ENCODE peak calls at places on chromosomes 7 and 10, in eight cellular contexts. N is stomach, V is SK-N-SH, O is GM12878, R is HepG2, U is upper lobe of left lung, A is esophagus muscularis mucosa, Z is H1. P is an unnamed sample.

GRCh38 chr10:117741524-117741923 is 199.0 kb downstream of the EMX2 start:
- DNase-seq in N (no peak), V (no peak), O (no peak), R (no peak), U (no peak), A (no peak), Z (no peak), P (no peak)

GRCh38 chr10:31657471-31657844 is 271.2 kb downstream of the ARHGAP12 start:
- DNase-seq in N (no peak), V (no peak), O (no peak), R (no peak), U (no peak), A (no peak), Z (no peak), P (no peak)

GRCh38 chr10:125823663-125824251 is 411 bp downstream of the BCCIP start:
- DNase-seq in N (no peak), V (peak), O (no peak), R (no peak), U (peak), A (no peak), Z (no peak), P (no peak)

GRCh38 chr7:72099784-72100183 is 312.4 kb downstream of the CALN1 start:
- DNase-seq in N (no peak), V (no peak), O (no peak), R (no peak), U (no peak), A (no peak), Z (no peak), P (no peak)

GRCh38 chr10:70274643-70275042 is 9.2 kb downstream of the NPFFR1 start:
- DNase-seq in N (no peak), V (no peak), O (no peak), R (no peak), U (no peak), A (no peak), Z (no peak), P (no peak)

GRCh38 chr7:70134029-70134445 is 535.8 kb downstream of the AUTS2 start:
- DNase-seq in N (no peak), V (peak), O (no peak), R (no peak), U (no peak), A (no peak), Z (no peak), P (no peak)

GRCh38 chr7:104900525-104900924 is 113.5 kb upstream of the KMT2E start:
- DNase-seq in N (no peak), V (no peak), O (no peak), R (peak), U (no peak), A (no peak), Z (no peak), P (no peak)

GRCh38 chr7:85554294-85554877 is 367.5 kb upstream of the SEMA3D start:
- DNase-seq in N (no peak), V (peak), O (no peak), R (peak), U (no peak), A (no peak), Z (no peak), P (no peak)

GRCh38 chr10:110919349-110919931 is at the start of gene SHOC2:
- DNase-seq in N (peak), V (peak), O (no peak), R (no peak), U (peak), A (no peak), Z (peak), P (peak)

GRCh38 chr7:113799896-113800295 is 118.9 kb downstream of the PPP1R3A start:
- DNase-seq in N (no peak), V (no peak), O (peak), R (no peak), U (no peak), A (no peak), Z (no peak), P (no peak)

GRCh38 chr7:28564755-28565374 is 152.5 kb downstream of the CREB5 start:
- DNase-seq in N (no peak), V (no peak), O (no peak), R (no peak), U (no peak), A (no peak), Z (no peak), P (no peak)

GRCh38 chr7:136179154-136179553 is 202.0 kb upstream of the MTPN start:
- DNase-seq in N (no peak), V (no peak), O (no peak), R (no peak), U (no peak), A (no peak), Z (no peak), P (no peak)

GRCh38 chr10:103835121-103836045 is 20.0 kb downstream of the SH3PXD2A start:
- DNase-seq in N (no peak), V (no peak), O (no peak), R (no peak), U (no peak), A (peak), Z (no peak), P (peak)

GRCh38 chr10:107814865-107815487 is 650.5 kb upstream of the SORCS1 start:
- DNase-seq in N (peak), V (peak), O (peak), R (peak), U (no peak), A (no peak), Z (peak), P (peak)

GRCh38 chr7:67743501-67743900 is 746.9 kb downstream of the TYW1 start:
- DNase-seq in N (no peak), V (no peak), O (no peak), R (no peak), U (no peak), A (no peak), Z (no peak), P (no peak)

GRCh38 chr10:90919683-90920574 is 958 bp downstream of the ANKRD1 start:
- DNase-seq in N (no peak), V (no peak), O (no peak), R (no peak), U (no peak), A (no peak), Z (no peak), P (no peak)

GRCh38 chr7:117825132-117825531 is 48.1 kb downstream of the CTTNBP2 start:
- DNase-seq in N (no peak), V (no peak), O (no peak), R (no peak), U (no peak), A (no peak), Z (no peak), P (no peak)

GRCh38 chr10:71761105-71761511 is 12.2 kb downstream of the VSIR start:
- DNase-seq in N (no peak), V (no peak), O (no peak), R (no peak), U (no peak), A (no peak), Z (no peak), P (no peak)

GRCh38 chr10:46326066-46326465 is 39.3 kb downstream of the ANTXRL start:
- DNase-seq in N (no peak), V (no peak), O (no peak), R (no peak), U (no peak), A (no peak), Z (no peak), P (no peak)

DNA sequence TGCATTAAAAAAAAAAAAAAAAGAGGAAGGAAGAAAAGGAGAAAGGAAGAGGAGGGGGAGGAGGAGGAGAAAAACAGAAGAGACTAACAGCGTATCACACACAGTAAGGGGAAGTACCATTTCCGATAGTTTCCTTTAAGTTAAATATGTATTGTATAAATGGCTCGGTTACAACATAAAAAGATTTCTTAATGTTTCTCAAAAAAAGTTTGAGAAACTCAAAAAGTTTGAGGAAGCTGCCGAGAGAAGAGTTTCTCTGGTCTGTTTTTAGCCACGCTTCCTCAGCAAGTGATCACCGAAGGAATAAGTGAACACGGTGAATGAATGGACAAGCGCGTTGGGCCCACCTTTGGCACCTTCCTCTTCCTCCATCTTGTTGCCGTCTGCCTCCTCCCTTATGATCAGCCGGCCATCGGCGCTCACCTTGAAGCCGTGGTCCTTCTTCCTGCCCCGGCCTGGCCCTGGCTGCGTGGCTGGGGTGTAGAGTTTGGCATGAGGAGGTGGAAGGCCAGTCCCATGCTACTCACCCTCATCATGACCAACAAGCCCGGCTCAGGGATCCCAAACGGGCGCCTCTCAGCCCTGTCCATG is 31.3 kb upstream of the FRAT2 start:
- DNase-seq in N (no peak), V (no peak), O (no peak), R (no peak), U (peak), A (no peak), Z (no peak), P (no peak)
- TF ChIP-seq POLR2AphosphoS5 in N (no peak), V (no peak), O (no peak), R (no peak), U (peak), A (no peak), Z (no peak), P (no peak)

GRCh38 chr10:86959737-86960002 is 1.3 kb downstream of the SNCG start:
- DNase-seq in N (no peak), V (no peak), O (no peak), R (no peak), U (no peak), A (no peak), Z (no peak), P (no peak)

GRCh38 chr10:86958831-86959736 is 685 bp downstream of the SNCG start:
- DNase-seq in N (no peak), V (peak), O (no peak), R (peak), U (peak), A (no peak), Z (peak), P (no peak)

GRCh38 chr10:86956841-86957448 is 470 bp downstream of the MMRN2 start:
- DNase-seq in N (no peak), V (peak), O (no peak), R (no peak), U (no peak), A (no peak), Z (peak), P (no peak)

GRCh38 chr10:86957471-86958108 is at the start of gene MMRN2:
- DNase-seq in N (no peak), V (no peak), O (no peak), R (no peak), U (peak), A (no peak), Z (no peak), P (no peak)

GRCh38 chr10:86958109-86958830 is at the start of gene SNCG:
- DNase-seq in N (peak), V (no peak), O (no peak), R (no peak), U (peak), A (no peak), Z (peak), P (no peak)
- H3K4me3 ChIP-seq in N (peak), V (no peak), O (no peak), R (peak), U (peak), A (peak), Z (no peak), P (no peak)

GRCh38 chr7:141073641-141074161 is at the start of gene TMEM178B:
- DNase-seq in N (no peak), V (peak), O (no peak), R (no peak), U (peak), A (no peak), Z (peak), P (no peak)
- TF ChIP-seq EP300 in N (no peak), V (no peak), O (no peak), R (no peak), U (no peak), A (no peak), Z (no peak), P (no peak)

GRCh38 chr7:74283858-74284447 is 5.3 kb upstream of the CLIP2 start:
- DNase-seq in N (no peak), V (no peak), O (no peak), R (no peak), U (no peak), A (no peak), Z (no peak), P (no peak)
- TF ChIP-seq POLR2AphosphoS5 in N (no peak), V (no peak), O (no peak), R (no peak), U (no peak), A (no peak), Z (no peak), P (no peak)

DNA sequence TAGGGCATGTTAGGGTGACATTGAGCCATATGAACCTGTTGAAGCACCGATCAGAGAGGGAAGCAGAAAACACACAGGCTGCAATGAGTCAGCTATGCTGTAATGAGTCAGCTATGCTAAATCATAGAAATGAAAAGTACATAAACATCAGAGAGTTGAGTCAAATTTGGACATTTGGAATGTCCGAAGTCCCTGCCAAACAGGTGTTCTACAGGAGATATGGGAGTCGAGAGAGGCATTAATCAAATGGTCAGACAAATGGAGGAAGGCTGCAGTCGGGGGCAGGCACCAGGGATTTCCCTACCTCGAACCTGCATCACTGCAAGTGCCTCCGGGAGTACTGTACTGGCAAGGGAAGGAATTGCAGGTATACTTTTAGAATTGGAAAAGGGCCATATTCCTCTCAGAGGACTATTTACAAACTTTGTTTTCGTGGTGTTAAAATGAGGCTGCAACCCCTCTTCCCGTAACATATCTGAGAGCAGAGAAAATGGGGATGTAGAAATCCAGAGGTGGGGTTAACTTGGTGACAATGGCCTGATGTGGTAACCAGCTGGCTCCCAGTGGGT is 8.8 kb upstream of the ZC3HAV1 start:
- DNase-seq in N (no peak), V (no peak), O (peak), R (peak), U (no peak), A (no peak), Z (no peak), P (no peak)
- H3K4me3 ChIP-seq in N (no peak), V (no peak), O (peak), R (peak), U (no peak), A (no peak), Z (no peak), P (no peak)

GRCh38 chr7:34838329-34838728 is 180.3 kb downstream of the NPSR1 start:
- DNase-seq in N (no peak), V (no peak), O (no peak), R (no peak), U (no peak), A (no peak), Z (no peak), P (no peak)
- TF ChIP-seq EP300 in N (no peak), V (no peak), O (no peak), R (no peak), U (no peak), A (no peak), Z (no peak), P (no peak)

GRCh38 chr10:97572214-97572989 is at the start of gene ANKRD2:
- DNase-seq in N (peak), V (peak), O (no peak), R (peak), U (peak), A (no peak), Z (peak), P (peak)
- TF ChIP-seq POLR2AphosphoS5 in N (no peak), V (no peak), O (no peak), R (no peak), U (peak), A (peak), Z (no peak), P (no peak)

GRCh38 chr7:151754142-151754590 is 122.7 kb downstream of the PRKAG2 start:
- DNase-seq in N (peak), V (peak), O (no peak), R (peak), U (peak), A (no peak), Z (peak), P (peak)

GRCh38 chr7:151756866-151757265 is 120.0 kb downstream of the PRKAG2 start:
- DNase-seq in N (no peak), V (no peak), O (no peak), R (no peak), U (no peak), A (no peak), Z (no peak), P (no peak)

GRCh38 chr7:151754688-151755130 is 122.2 kb downstream of the PRKAG2 start:
- DNase-seq in N (no peak), V (no peak), O (no peak), R (no peak), U (peak), A (no peak), Z (no peak), P (no peak)

GRCh38 chr7:151756076-151756731 is 120.7 kb downstream of the PRKAG2 start:
- DNase-seq in N (no peak), V (no peak), O (no peak), R (no peak), U (peak), A (no peak), Z (no peak), P (peak)

DNA sequence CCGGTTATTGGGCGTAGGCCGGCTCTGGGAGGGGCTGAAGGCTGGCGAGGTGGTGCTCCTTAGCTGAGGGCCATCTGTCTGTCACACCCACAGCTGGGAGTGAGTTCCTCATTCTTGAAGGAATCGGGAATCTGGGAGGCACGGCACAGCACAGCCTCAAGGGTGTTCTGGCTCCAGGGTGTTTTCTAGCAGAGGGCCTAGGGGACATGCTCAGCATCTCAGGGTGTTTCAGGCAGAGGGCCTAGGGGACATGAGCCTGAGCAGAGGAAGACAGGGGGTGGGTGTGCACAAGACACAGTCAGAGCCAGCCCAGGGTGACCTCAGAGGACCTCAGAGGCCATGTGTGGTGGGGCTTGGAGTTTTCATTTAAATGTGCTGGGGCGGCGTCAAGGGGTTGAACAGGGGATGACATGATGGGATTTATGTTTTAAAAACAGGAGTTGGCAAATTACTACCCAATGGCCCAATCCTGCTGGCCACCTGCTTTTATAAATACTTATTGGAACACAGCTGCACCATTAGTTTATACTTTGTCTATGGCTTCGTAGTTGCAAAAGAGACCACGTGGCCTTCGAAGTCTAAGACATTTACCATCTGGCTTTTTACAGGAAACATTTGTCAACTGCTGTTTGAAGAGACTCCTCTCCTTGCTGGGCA is 121.7 kb downstream of the PRKAG2 start:
- DNase-seq in N (no peak), V (no peak), O (no peak), R (no peak), U (no peak), A (peak), Z (no peak), P (peak)
- H3K4me3 ChIP-seq in N (no peak), V (no peak), O (no peak), R (no peak), U (no peak), A (no peak), Z (no peak), P (no peak)

DNA sequence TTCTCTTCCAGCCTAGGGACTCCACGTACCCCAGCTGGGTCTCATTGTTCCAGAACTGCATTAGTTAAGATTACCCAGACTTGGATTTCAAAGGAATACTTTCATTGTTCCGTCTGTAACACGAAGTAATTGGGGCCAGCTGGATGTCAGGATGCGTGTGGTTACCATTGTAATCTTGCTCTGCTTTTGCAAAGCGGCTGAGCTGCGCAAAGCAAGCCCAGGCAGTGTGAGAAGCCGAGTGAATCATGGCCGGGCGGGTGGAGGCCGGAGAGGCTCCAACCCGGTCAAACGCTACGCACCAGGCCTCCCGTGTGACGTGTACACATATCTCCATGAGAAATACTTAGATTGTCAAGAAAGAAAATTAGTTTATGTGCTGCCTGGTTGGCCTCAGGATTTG is 21.0 kb downstream of the LRRC17 start:
- DNase-seq in N (peak), V (peak), O (no peak), R (no peak), U (peak), A (no peak), Z (peak), P (peak)
- TF ChIP-seq EP300 in N (no peak), V (peak), O (no peak), R (no peak), U (no peak), A (no peak), Z (no peak), P (no peak)

GRCh38 chr7:38518516-38518915 is 112.7 kb downstream of the AMPH start:
- DNase-seq in N (no peak), V (no peak), O (no peak), R (no peak), U (no peak), A (no peak), Z (no peak), P (no peak)

GRCh38 chr7:38506756-38507155 is 124.4 kb downstream of the AMPH start:
- DNase-seq in N (no peak), V (no peak), O (no peak), R (no peak), U (no peak), A (no peak), Z (no peak), P (no peak)

GRCh38 chr7:38507379-38507778 is 123.8 kb downstream of the AMPH start:
- DNase-seq in N (no peak), V (no peak), O (no peak), R (no peak), U (no peak), A (no peak), Z (no peak), P (no peak)

DNA sequence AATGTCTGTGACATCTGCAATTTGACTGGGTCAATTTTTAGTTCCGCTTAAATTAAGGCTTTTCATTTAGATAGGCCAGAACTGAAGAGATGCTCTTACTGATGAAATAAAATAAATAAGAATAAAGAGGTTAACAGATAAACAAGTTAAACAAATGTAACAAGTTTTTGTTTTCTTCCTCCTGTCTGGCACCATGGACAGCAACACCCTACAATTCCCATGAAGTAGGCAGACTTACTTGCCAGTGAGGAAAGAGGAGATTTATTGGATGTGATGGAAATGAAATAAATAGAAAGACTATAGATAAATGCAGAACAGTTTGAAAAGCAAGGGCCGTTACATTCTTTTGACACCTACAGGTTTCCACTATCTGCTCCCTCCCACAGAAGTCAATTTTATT is 118.5 kb downstream of the AMPH start:
- DNase-seq in N (no peak), V (no peak), O (no peak), R (no peak), U (no peak), A (no peak), Z (no peak), P (no peak)
- TF ChIP-seq POLR2AphosphoS5 in N (no peak), V (no peak), O (no peak), R (no peak), U (no peak), A (no peak), Z (no peak), P (no peak)